ENCODE peak calls at places on chromosomes 5 and 9, in eight cellular contexts. One of them, this sample, is unnamed.

GRCh38 chr9:32404856-32405255 is 20.4 kb downstream of the ACO1 start:
- DNase-seq in choroid plexus epithelial cell: no peak
- DNase-seq in cardiac fibroblast: no peak
- DNase-seq in osteoblast: no peak
- DNase-seq in GM23338: peak; percentile 11
- DNase-seq in spleen: no peak
- DNase-seq in endothelial cell: no peak
- DNase-seq in cardiac muscle cell: no peak
- DNase-seq in this sample: no peak

GRCh38 chr9:133249337-133249736 is 25.7 kb downstream of the ABO start:
- DNase-seq in GM23338: no peak
- DNase-seq in choroid plexus epithelial cell: no peak
- DNase-seq in cardiac muscle cell: no peak
- DNase-seq in osteoblast: no peak
- DNase-seq in endothelial cell: no peak
- DNase-seq in cardiac fibroblast: no peak
- DNase-seq in spleen: no peak
- DNase-seq in this sample: no peak

GRCh38 chr5:172952034-172952511 is 7.2 kb upstream of the RPL26L1 start:
- DNase-seq in osteoblast: peak; percentile 83
- DNase-seq in endothelial cell: no peak
- DNase-seq in choroid plexus epithelial cell: no peak
- DNase-seq in spleen: no peak
- DNase-seq in GM23338: no peak
- DNase-seq in cardiac fibroblast: peak; percentile 31
- DNase-seq in cardiac muscle cell: no peak
- DNase-seq in this sample: no peak

GRCh38 chr9:101054657-101055056 is 26.1 kb downstream of the PLPPR1 start:
- DNase-seq in endothelial cell: no peak
- DNase-seq in cardiac fibroblast: no peak
- DNase-seq in spleen: no peak
- DNase-seq in osteoblast: no peak
- DNase-seq in GM23338: peak; percentile 14
- DNase-seq in choroid plexus epithelial cell: no peak
- DNase-seq in cardiac muscle cell: no peak
- DNase-seq in this sample: no peak

GRCh38 chr5:156052697-156053455 is 274.1 kb upstream of the SGCD start:
- DNase-seq in osteoblast: no peak
- DNase-seq in choroid plexus epithelial cell: no peak
- DNase-seq in cardiac muscle cell: no peak
- DNase-seq in GM23338: no peak
- DNase-seq in spleen: no peak
- DNase-seq in endothelial cell: no peak
- DNase-seq in cardiac fibroblast: no peak
- DNase-seq in this sample: no peak

GRCh38 chr9:127022913-127023665 is 99.3 kb downstream of the ANGPTL2 start:
- DNase-seq in spleen: no peak
- DNase-seq in choroid plexus epithelial cell: no peak
- DNase-seq in endothelial cell: no peak
- DNase-seq in cardiac fibroblast: peak; percentile 24
- DNase-seq in osteoblast: no peak
- DNase-seq in GM23338: no peak
- DNase-seq in cardiac muscle cell: no peak
- DNase-seq in this sample: no peak

GRCh38 chr5:36982146-36982545 is 105.6 kb downstream of the NIPBL start:
- DNase-seq in choroid plexus epithelial cell: peak; percentile 18
- DNase-seq in GM23338: no peak
- DNase-seq in osteoblast: no peak
- DNase-seq in spleen: no peak
- DNase-seq in cardiac fibroblast: peak; percentile 68
- DNase-seq in cardiac muscle cell: no peak
- DNase-seq in endothelial cell: no peak
- DNase-seq in this sample: no peak

GRCh38 chr9:20189871-20190270 is 401.0 kb upstream of the SLC24A2 start:
- DNase-seq in endothelial cell: no peak
- DNase-seq in cardiac fibroblast: no peak
- DNase-seq in cardiac muscle cell: no peak
- DNase-seq in osteoblast: no peak
- DNase-seq in GM23338: peak; percentile 44
- DNase-seq in spleen: no peak
- DNase-seq in choroid plexus epithelial cell: no peak
- DNase-seq in this sample: no peak

GRCh38 chr5:1757511-1757910 is 42.1 kb downstream of the MRPL36 start:
- DNase-seq in endothelial cell: no peak
- DNase-seq in osteoblast: no peak
- DNase-seq in cardiac muscle cell: no peak
- DNase-seq in cardiac fibroblast: no peak
- DNase-seq in GM23338: no peak
- DNase-seq in spleen: peak; percentile 64
- DNase-seq in choroid plexus epithelial cell: no peak
- DNase-seq in this sample: no peak

GRCh38 chr9:2967779-2968178 is 123.9 kb upstream of the PUM3 start:
- DNase-seq in cardiac fibroblast: no peak
- DNase-seq in GM23338: no peak
- DNase-seq in cardiac muscle cell: no peak
- DNase-seq in osteoblast: peak; percentile 21
- DNase-seq in choroid plexus epithelial cell: no peak
- DNase-seq in endothelial cell: no peak
- DNase-seq in spleen: no peak
- DNase-seq in this sample: no peak

GRCh38 chr5:98807806-98808205 is 34.3 kb downstream of the RGMB start:
- DNase-seq in spleen: no peak
- DNase-seq in osteoblast: no peak
- DNase-seq in cardiac fibroblast: no peak
- DNase-seq in endothelial cell: no peak
- DNase-seq in choroid plexus epithelial cell: no peak
- DNase-seq in cardiac muscle cell: no peak
- DNase-seq in GM23338: no peak
- DNase-seq in this sample: no peak

GRCh38 chr5:98804066-98804465 is 30.6 kb downstream of the RGMB start:
- DNase-seq in spleen: no peak
- DNase-seq in choroid plexus epithelial cell: no peak
- DNase-seq in osteoblast: no peak
- DNase-seq in cardiac fibroblast: no peak
- DNase-seq in endothelial cell: no peak
- DNase-seq in cardiac muscle cell: no peak
- DNase-seq in GM23338: no peak
- DNase-seq in this sample: no peak

GRCh38 chr5:98810206-98810605 is 36.7 kb downstream of the RGMB start:
- DNase-seq in endothelial cell: no peak
- DNase-seq in osteoblast: no peak
- DNase-seq in cardiac muscle cell: no peak
- DNase-seq in spleen: no peak
- DNase-seq in choroid plexus epithelial cell: no peak
- DNase-seq in cardiac fibroblast: no peak
- DNase-seq in GM23338: no peak
- DNase-seq in this sample: no peak

GRCh38 chr5:98805070-98805469 is 31.6 kb downstream of the RGMB start:
- DNase-seq in GM23338: no peak
- DNase-seq in osteoblast: no peak
- DNase-seq in cardiac muscle cell: no peak
- DNase-seq in spleen: no peak
- DNase-seq in endothelial cell: no peak
- DNase-seq in choroid plexus epithelial cell: no peak
- DNase-seq in cardiac fibroblast: no peak
- DNase-seq in this sample: no peak
- TF ChIP-seq CTCF in GM23338: no peak
- TF ChIP-seq CTCF in osteoblast: no peak
- TF ChIP-seq CTCF in cardiac muscle cell: no peak
- TF ChIP-seq CTCF in spleen: no peak
- TF ChIP-seq CTCF in endothelial cell: no peak
- TF ChIP-seq CTCF in choroid plexus epithelial cell: no peak
- TF ChIP-seq CTCF in cardiac fibroblast: no peak
- TF ChIP-seq CTCF in this sample: no peak

GRCh38 chr5:68333649-68334549 is 118.3 kb downstream of the PIK3R1 start:
- DNase-seq in GM23338: no peak
- DNase-seq in cardiac fibroblast: peak; percentile 92
- DNase-seq in endothelial cell: no peak
- DNase-seq in choroid plexus epithelial cell: peak; percentile 78
- DNase-seq in cardiac muscle cell: no peak
- DNase-seq in osteoblast: peak; percentile 59
- DNase-seq in spleen: no peak
- DNase-seq in this sample: no peak
- TF ChIP-seq CTCF in GM23338: no peak
- TF ChIP-seq CTCF in cardiac fibroblast: peak; percentile 45
- TF ChIP-seq CTCF in endothelial cell: no peak
- TF ChIP-seq CTCF in choroid plexus epithelial cell: peak; percentile 49
- TF ChIP-seq CTCF in cardiac muscle cell: peak; percentile 48
- TF ChIP-seq CTCF in osteoblast: peak; percentile 54
- TF ChIP-seq CTCF in spleen: no peak
- TF ChIP-seq CTCF in this sample: no peak

DNA sequence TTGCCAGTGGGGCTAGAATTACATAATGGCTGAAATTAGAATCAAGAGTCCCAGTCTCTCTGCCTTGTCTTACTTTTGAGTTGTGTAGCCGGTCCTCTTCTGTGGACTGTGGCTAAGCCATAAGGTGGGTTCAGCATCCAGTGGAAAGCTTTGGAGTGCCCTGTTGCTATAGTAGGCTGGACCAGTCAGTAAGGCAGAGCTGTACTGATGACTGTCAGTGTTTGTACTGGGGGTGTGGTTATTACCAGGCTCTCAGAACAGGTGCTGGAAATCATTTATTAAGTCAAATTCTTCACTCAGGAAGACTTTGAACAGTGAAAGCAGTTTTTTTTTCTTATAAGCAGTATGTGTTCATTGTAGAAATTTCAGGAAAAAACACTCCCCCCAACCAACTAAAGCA is 129.4 kb downstream of the ZSWIM6 start:
- DNase-seq in cardiac fibroblast: no peak
- DNase-seq in endothelial cell: no peak
- DNase-seq in osteoblast: no peak
- DNase-seq in spleen: no peak
- DNase-seq in choroid plexus epithelial cell: no peak
- DNase-seq in cardiac muscle cell: no peak
- DNase-seq in GM23338: no peak
- DNase-seq in this sample: no peak
- TF ChIP-seq CTCF in cardiac fibroblast: no peak
- TF ChIP-seq CTCF in endothelial cell: no peak
- TF ChIP-seq CTCF in osteoblast: no peak
- TF ChIP-seq CTCF in spleen: no peak
- TF ChIP-seq CTCF in choroid plexus epithelial cell: no peak
- TF ChIP-seq CTCF in cardiac muscle cell: no peak
- TF ChIP-seq CTCF in GM23338: no peak
- TF ChIP-seq CTCF in this sample: no peak

GRCh38 chr5:116142495-116142894 is 57.7 kb downstream of the COMMD10 start:
- DNase-seq in spleen: no peak
- DNase-seq in cardiac muscle cell: no peak
- DNase-seq in GM23338: peak; percentile 15
- DNase-seq in cardiac fibroblast: no peak
- DNase-seq in osteoblast: no peak
- DNase-seq in endothelial cell: no peak
- DNase-seq in choroid plexus epithelial cell: no peak
- DNase-seq in this sample: no peak
- TF ChIP-seq CTCF in spleen: no peak
- TF ChIP-seq CTCF in cardiac muscle cell: no peak
- TF ChIP-seq CTCF in GM23338: no peak
- TF ChIP-seq CTCF in cardiac fibroblast: peak; percentile 10
- TF ChIP-seq CTCF in osteoblast: peak; percentile 5
- TF ChIP-seq CTCF in endothelial cell: peak; percentile 64
- TF ChIP-seq CTCF in choroid plexus epithelial cell: peak; percentile 22
- TF ChIP-seq CTCF in this sample: no peak

GRCh38 chr5:177327539-177328522 is 16.1 kb upstream of the MXD3 start:
- DNase-seq in choroid plexus epithelial cell: peak; percentile 56
- DNase-seq in cardiac muscle cell: no peak
- DNase-seq in GM23338: no peak
- DNase-seq in spleen: no peak
- DNase-seq in cardiac fibroblast: peak; percentile 78
- DNase-seq in endothelial cell: no peak
- DNase-seq in osteoblast: peak; percentile 95
- DNase-seq in this sample: no peak

GRCh38 chr5:177329883-177330282 is 18.2 kb upstream of the MXD3 start:
- DNase-seq in endothelial cell: no peak
- DNase-seq in cardiac fibroblast: no peak
- DNase-seq in choroid plexus epithelial cell: no peak
- DNase-seq in GM23338: no peak
- DNase-seq in osteoblast: no peak
- DNase-seq in spleen: peak; percentile 42
- DNase-seq in cardiac muscle cell: no peak
- DNase-seq in this sample: no peak

GRCh38 chr5:177330991-177331837 is 19.5 kb upstream of the MXD3 start:
- DNase-seq in endothelial cell: no peak
- DNase-seq in osteoblast: peak; percentile 60
- DNase-seq in choroid plexus epithelial cell: no peak
- DNase-seq in GM23338: no peak
- DNase-seq in cardiac fibroblast: no peak
- DNase-seq in spleen: peak; percentile 79
- DNase-seq in cardiac muscle cell: no peak
- DNase-seq in this sample: no peak

GRCh38 chr5:177325868-177326381 is 14.2 kb upstream of the MXD3 start:
- DNase-seq in endothelial cell: no peak
- DNase-seq in GM23338: peak; percentile 47
- DNase-seq in spleen: no peak
- DNase-seq in osteoblast: peak; percentile 61
- DNase-seq in cardiac muscle cell: no peak
- DNase-seq in cardiac fibroblast: no peak
- DNase-seq in choroid plexus epithelial cell: no peak
- DNase-seq in this sample: no peak

DNA sequence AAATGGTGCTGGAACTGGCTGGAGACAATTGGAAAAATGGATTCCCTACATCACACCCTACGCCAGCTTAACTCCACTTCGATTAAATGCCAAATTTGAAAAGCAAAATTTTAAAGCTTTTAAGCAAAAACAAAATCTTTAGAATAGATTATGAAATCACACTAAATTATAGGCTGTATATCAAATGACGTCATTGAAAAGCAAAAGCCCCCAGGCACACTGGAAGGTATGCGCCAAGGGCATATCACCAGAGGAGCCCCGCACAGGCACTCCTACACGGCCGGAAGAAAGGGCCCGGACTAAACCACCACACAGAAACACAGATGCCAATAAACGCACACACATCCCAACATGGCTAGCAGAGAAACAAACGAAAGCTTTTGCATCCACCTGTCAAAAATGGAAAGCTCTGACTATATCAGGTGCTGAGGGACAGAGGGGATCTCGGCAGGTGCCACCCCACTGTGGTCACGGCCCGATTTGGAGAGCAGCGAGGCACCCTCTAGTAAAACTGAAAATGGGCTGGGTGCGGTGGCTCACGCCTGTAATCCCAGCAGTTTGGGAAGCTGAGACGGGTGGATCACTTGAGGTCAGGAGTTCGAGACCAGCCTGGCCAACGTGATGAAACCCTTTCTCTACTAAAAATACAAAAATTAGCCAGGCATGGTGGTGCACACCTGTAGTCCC is 17.0 kb upstream of the MXD3 start:
- DNase-seq in endothelial cell: no peak
- DNase-seq in spleen: no peak
- DNase-seq in cardiac muscle cell: no peak
- DNase-seq in GM23338: no peak
- DNase-seq in osteoblast: peak; percentile 8
- DNase-seq in cardiac fibroblast: no peak
- DNase-seq in choroid plexus epithelial cell: no peak
- DNase-seq in this sample: no peak
- TF ChIP-seq CTCF in endothelial cell: no peak
- TF ChIP-seq CTCF in spleen: no peak
- TF ChIP-seq CTCF in cardiac muscle cell: no peak
- TF ChIP-seq CTCF in GM23338: no peak
- TF ChIP-seq CTCF in osteoblast: no peak
- TF ChIP-seq CTCF in cardiac fibroblast: no peak
- TF ChIP-seq CTCF in choroid plexus epithelial cell: no peak
- TF ChIP-seq CTCF in this sample: no peak

GRCh38 chr5:174550026-174550425 is 174.4 kb upstream of the MSX2 start:
- DNase-seq in choroid plexus epithelial cell: no peak
- DNase-seq in GM23338: no peak
- DNase-seq in spleen: no peak
- DNase-seq in osteoblast: no peak
- DNase-seq in cardiac muscle cell: no peak
- DNase-seq in endothelial cell: no peak
- DNase-seq in cardiac fibroblast: no peak
- DNase-seq in this sample: no peak
- TF ChIP-seq CTCF in choroid plexus epithelial cell: no peak
- TF ChIP-seq CTCF in GM23338: no peak
- TF ChIP-seq CTCF in spleen: no peak
- TF ChIP-seq CTCF in osteoblast: no peak
- TF ChIP-seq CTCF in cardiac muscle cell: no peak
- TF ChIP-seq CTCF in endothelial cell: no peak
- TF ChIP-seq CTCF in cardiac fibroblast: no peak
- TF ChIP-seq CTCF in this sample: no peak

This sample was measured in CD14-positive monocyte.